ENCODE peak calls at places on chromosomes 6 and 20, in six cellular contexts. U, Z, Y, C, V and J are unnamed samples.

GRCh38 chr6:128803911-128804310 is 79.0 kb upstream of the LAMA2 start:
- DNase-seq in U (no peak), Z (no peak), Y (no peak), C (no peak), V (no peak), J (no peak)

GRCh38 chr6:160088069-160088773 is 33.4 kb upstream of the SLC22A1 start:
- DNase-seq in U (peak; percentile 82), Z (peak; percentile 75), Y (peak; percentile 33), C (peak; percentile 43), V (no peak), J (peak; percentile 61)

GRCh38 chr20:45355209-45355608 is 7.0 kb upstream of the SDC4 start:
- DNase-seq in U (peak; percentile 66), Z (no peak), Y (no peak), C (peak; percentile 61), V (peak; percentile 25), J (no peak)

GRCh38 chr20:36305602-36306556 is at the start of gene DLGAP4:
- DNase-seq in U (no peak), Z (peak; percentile 91), Y (no peak), C (no peak), V (no peak), J (peak; percentile 85)

GRCh38 chr20:32930181-32930580 is 71.5 kb downstream of the EFCAB8 start:
- DNase-seq in U (no peak), Z (no peak), Y (no peak), C (no peak), V (no peak), J (no peak)

GRCh38 chr6:54377776-54378175 is 69.5 kb downstream of the TINAG start:
- DNase-seq in U (no peak), Z (no peak), Y (no peak), C (no peak), V (no peak), J (no peak)

GRCh38 chr20:7859371-7859802 is 80.9 kb downstream of the HAO1 start:
- DNase-seq in U (peak; percentile 62), Z (peak; percentile 30), Y (peak; percentile 47), C (peak; percentile 65), V (peak; percentile 42), J (peak; percentile 45)

GRCh38 chr20:41166201-41167117 is 29.1 kb downstream of the PLCG1 start:
- DNase-seq in U (no peak), Z (no peak), Y (no peak), C (no peak), V (no peak), J (no peak)

GRCh38 chr20:24977336-24977735 is 15.2 kb downstream of the APMAP start:
- DNase-seq in U (no peak), Z (no peak), Y (no peak), C (no peak), V (no peak), J (no peak)

GRCh38 chr20:33392016-33392415 is 9.3 kb downstream of the CDK5RAP1 start:
- DNase-seq in U (peak; percentile 44), Z (no peak), Y (no peak), C (no peak), V (no peak), J (no peak)

GRCh38 chr20:57657537-57658446 is 37.6 kb upstream of the ZBP1 start:
- DNase-seq in U (no peak), Z (peak; percentile 24), Y (peak; percentile 47), C (peak; percentile 89), V (no peak), J (no peak)

GRCh38 chr20:10578607-10579006 is 95.2 kb downstream of the JAG1 start:
- DNase-seq in U (no peak), Z (no peak), Y (peak; percentile 71), C (peak; percentile 90), V (no peak), J (no peak)

GRCh38 chr6:20564269-20564668 is 30.0 kb downstream of the CDKAL1 start:
- DNase-seq in U (no peak), Z (no peak), Y (no peak), C (no peak), V (peak; percentile 26), J (peak; percentile 15)

GRCh38 chr6:138726066-138727060 is 47.2 kb upstream of the CCDC28A start:
- DNase-seq in U (no peak), Z (no peak), Y (no peak), C (peak; percentile 28), V (no peak), J (no peak)

GRCh38 chr6:46453221-46453620 is 38.0 kb downstream of the RCAN2 start:
- DNase-seq in U (no peak), Z (no peak), Y (no peak), C (peak; percentile 45), V (no peak), J (no peak)

GRCh38 chr20:57779401-57780003 is 69.7 kb upstream of the PMEPA1 start:
- DNase-seq in U (peak; percentile 64), Z (no peak), Y (no peak), C (peak; percentile 64), V (no peak), J (no peak)

GRCh38 chr20:61050491-61050890 is 201.6 kb upstream of the CDH4 start:
- DNase-seq in U (no peak), Z (no peak), Y (no peak), C (no peak), V (no peak), J (no peak)

GRCh38 chr6:70860920-70861319 is 95.9 kb downstream of the B3GAT2 start:
- DNase-seq in U (no peak), Z (no peak), Y (no peak), C (no peak), V (no peak), J (no peak)

GRCh38 chr6:19446570-19446969 is 390.6 kb upstream of the ID4 start:
- DNase-seq in U (no peak), Z (no peak), Y (no peak), C (peak; percentile 14), V (no peak), J (no peak)

DNA sequence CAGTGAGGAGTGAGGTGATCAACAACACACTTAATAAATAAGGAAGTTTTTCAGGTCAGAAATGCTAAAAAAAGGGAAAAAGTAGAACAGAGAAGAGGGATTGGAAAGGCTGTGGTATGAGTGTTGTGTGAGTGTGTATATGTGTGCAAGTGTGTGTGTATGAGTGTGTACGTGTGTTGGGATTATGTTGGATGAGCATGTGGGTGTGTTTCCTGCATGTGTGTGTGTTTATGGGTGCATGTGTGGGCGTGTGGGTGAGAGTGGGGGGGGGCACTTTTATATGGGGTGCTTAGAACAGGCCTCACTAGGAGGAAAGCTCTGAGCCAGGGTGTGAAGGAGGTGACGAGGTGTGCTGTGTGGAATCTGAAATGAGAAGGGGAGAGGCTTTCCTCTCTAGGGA is 116.8 kb upstream of the SLC22A23 start:
- DNase-seq in U (no peak), Z (no peak), Y (no peak), C (no peak), V (no peak), J (no peak)
- H3K4me3 ChIP-seq in U (no peak overlapping the region), Z (no peak overlapping the region), Y (no peak overlapping the region), C (no peak overlapping the region), V (no peak overlapping the region), J (no peak overlapping the region)

DNA sequence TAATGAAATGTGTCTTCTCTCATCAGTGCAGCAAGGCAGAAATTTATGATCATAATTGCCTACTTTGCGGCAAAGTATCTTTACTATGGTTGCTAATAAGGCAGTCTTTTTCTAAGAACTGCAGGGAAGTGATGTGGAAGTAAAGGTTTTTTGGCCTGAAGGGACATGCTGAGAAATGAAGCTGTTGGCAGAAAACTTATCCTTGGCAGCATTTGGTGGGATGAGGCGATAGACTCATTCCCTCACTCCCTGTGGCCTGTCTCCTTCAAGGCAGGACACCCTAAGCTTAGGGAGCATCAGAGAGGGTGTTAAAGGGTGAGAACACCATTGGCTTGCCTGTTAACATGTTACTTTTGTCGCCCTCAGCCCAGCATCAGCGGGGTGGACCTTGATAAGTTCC is 48.8 kb downstream of the SCGN start:
- DNase-seq in U (no peak), Z (no peak), Y (no peak), C (no peak), V (no peak), J (no peak)
- H2AFZ ChIP-seq in U (no peak overlapping the region), Z (no peak overlapping the region), Y (no peak overlapping the region), C (no peak overlapping the region), V (no peak overlapping the region), J (no peak overlapping the region)

GRCh38 chr20:63625771-63626423 is 1.0 kb downstream of the GMEB2 start:
- DNase-seq in U (peak; percentile 56), Z (peak; percentile 67), Y (peak; percentile 57), C (no peak), V (peak; percentile 38), J (peak; percentile 34)

GRCh38 chr20:63627129-63627699 is 313 bp upstream of the GMEB2 start:
- DNase-seq in U (peak; percentile 99), Z (peak; percentile 99), Y (peak; percentile 93), C (peak; percentile 94), V (peak; percentile 95), J (peak; percentile 99)

GRCh38 chr20:63628246-63628975 is 1.5 kb upstream of the GMEB2 start:
- DNase-seq in U (no peak), Z (peak; percentile 70), Y (peak; percentile 88), C (peak; percentile 78), V (peak; percentile 63), J (no peak)

GRCh38 chr20:63627700-63628245 is 872 bp upstream of the GMEB2 start:
- DNase-seq in U (no peak), Z (no peak), Y (no peak), C (no peak), V (no peak), J (no peak)

DNA sequence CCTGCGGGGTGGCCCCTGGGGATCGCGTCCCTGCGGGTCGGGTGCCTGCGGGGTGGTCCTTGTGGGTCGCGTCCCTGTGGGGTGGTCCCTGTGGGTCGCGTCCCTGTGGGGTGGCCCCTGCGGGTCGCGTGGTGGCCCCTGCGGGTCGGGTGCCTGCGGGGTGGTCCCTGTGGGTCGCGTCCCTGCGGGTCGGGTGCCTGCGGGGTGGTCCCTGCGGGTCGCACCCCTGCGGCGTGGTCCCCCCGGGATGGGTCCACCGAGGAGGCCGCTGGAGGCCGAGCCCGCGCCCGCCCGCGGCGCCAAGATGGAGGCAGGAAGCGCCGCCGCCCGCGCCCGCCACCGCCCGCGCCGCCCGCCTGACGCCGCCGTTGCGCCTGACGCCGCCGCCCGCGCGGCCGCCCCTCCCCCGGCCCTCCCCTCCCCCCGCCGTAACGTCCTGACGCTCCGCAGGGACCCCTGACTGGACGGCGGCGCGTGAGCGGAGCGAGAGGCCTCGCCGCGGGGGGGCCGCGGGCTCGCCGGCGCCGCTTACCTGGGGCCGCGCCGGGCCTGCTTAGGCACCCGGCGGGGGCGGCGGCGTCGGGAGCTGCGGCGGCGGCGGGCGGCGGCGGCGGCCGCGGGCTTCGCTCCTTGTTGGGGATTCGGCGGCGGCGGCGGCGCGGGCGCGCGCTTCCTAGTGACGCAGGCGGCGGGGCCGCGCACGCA is at the start of gene GMEB2:
- DNase-seq in U (peak; percentile 91), Z (peak; percentile 95), Y (peak; percentile 69), C (no peak), V (peak; percentile 68), J (no peak)
- H3K79me2 ChIP-seq in U (peaks cover 63% of the 10 kb centered on the region), Z (peaks cover 56% of the 10 kb centered on the region), Y (peaks cover 34% of the 10 kb centered on the region), C (peaks cover 65% of the 10 kb centered on the region), V (peaks cover 60% of the 10 kb centered on the region), J (peaks cover 43% of the 10 kb centered on the region)

DNA sequence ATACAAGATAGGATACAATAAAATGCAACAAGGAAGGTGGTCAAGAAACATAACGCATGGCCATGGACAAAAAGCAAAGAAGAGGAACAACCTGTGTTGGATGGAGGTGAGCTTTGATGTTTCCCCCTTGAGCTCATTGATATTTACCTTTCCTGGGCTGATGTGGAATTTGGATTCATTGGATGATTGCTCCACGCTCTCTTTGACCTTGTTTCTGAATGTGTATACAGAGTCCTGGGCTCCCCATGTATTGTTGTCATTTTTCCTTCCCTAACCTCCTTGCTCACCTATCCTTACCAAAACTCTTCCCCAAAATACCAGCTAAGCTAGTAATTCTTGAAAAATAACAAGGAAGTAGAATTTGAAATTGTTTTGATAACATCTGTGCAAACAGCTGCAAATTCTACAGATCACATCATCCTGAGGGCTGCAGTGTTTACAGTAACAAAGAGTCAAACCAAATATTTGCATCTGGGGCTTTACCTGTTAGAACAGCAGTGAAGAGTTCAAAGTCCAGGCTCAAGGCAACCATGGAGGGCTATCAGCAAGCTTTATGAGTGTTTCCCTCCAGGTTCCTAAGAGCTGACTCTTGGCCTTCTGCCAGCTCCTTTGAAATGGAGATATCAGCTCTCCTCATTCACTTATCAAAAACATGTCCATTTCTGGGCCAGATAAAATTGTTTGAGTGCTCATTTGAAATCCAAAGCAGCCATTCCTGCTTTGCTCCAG is 214.3 kb upstream of the MARCKS start:
- DNase-seq in U (peak; percentile 94), Z (peak; percentile 52), Y (peak; percentile 100), C (no peak), V (peak; percentile 45), J (no peak)
- H3K4me3 ChIP-seq in U (no peak overlapping the region), Z (no peak overlapping the region), Y (no peak overlapping the region), C (no peak overlapping the region), V (no peak overlapping the region), J (no peak overlapping the region)